ENCODE peak calls at places on chromosome 12, in five cellular contexts. One of them, this sample, is unnamed.

GRCh38 chr12:67716817-67717216 is 68.3 kb downstream of the DYRK2 start:
- DNase-seq in activated B cell treated with CpG ODN at 0.5 μM for 24 hours: no peak
- DNase-seq in GM04503: peak; percentile 74
- DNase-seq in heart right ventricle: no peak
- DNase-seq in GDM1: no peak
- DNase-seq in this sample: no peak

GRCh38 chr12:12807970-12808702 is 5.0 kb upstream of the DDX47 start:
- DNase-seq in GDM1: peak; percentile 9
- DNase-seq in heart right ventricle: peak; percentile 42
- DNase-seq in activated B cell treated with CpG ODN at 0.5 μM for 24 hours: peak; percentile 51
- DNase-seq in GM04503: no peak
- DNase-seq in this sample: peak; percentile 49

GRCh38 chr12:45914090-45914489 is 76.3 kb downstream of the SCAF11 start:
- DNase-seq in activated B cell treated with CpG ODN at 0.5 μM for 24 hours: no peak
- DNase-seq in GDM1: no peak
- DNase-seq in GM04503: peak; percentile 67
- DNase-seq in heart right ventricle: no peak
- DNase-seq in this sample: no peak

GRCh38 chr12:2559931-2560715 is 234.6 kb upstream of the FKBP4 start:
- DNase-seq in heart right ventricle: no peak
- DNase-seq in activated B cell treated with CpG ODN at 0.5 μM for 24 hours: no peak
- DNase-seq in GDM1: no peak
- DNase-seq in GM04503: no peak
- DNase-seq in this sample: no peak

GRCh38 chr12:57250956-57251355 is at the start of gene STAC3:
- DNase-seq in heart right ventricle: no peak
- DNase-seq in activated B cell treated with CpG ODN at 0.5 μM for 24 hours: no peak
- DNase-seq in GM04503: no peak
- DNase-seq in GDM1: no peak
- DNase-seq in this sample: no peak

GRCh38 chr12:80218925-80219714 is 119.8 kb downstream of the OTOGL start:
- DNase-seq in GDM1: no peak
- DNase-seq in activated B cell treated with CpG ODN at 0.5 μM for 24 hours: no peak
- DNase-seq in heart right ventricle: peak; percentile 21
- DNase-seq in GM04503: no peak
- DNase-seq in this sample: no peak

GRCh38 chr12:43638786-43639185 is 86.8 kb upstream of the ADAMTS20 start:
- DNase-seq in activated B cell treated with CpG ODN at 0.5 μM for 24 hours: no peak
- DNase-seq in heart right ventricle: no peak
- DNase-seq in GDM1: no peak
- DNase-seq in GM04503: no peak
- DNase-seq in this sample: no peak

GRCh38 chr12:80460972-80461371 is 16.9 kb downstream of the PTPRQ start:
- DNase-seq in GM04503: no peak
- DNase-seq in heart right ventricle: no peak
- DNase-seq in GDM1: no peak
- DNase-seq in activated B cell treated with CpG ODN at 0.5 μM for 24 hours: no peak
- DNase-seq in this sample: no peak

GRCh38 chr12:104951759-104952509 is 6.2 kb downstream of the SLC41A2 start:
- DNase-seq in GM04503: no peak
- DNase-seq in activated B cell treated with CpG ODN at 0.5 μM for 24 hours: no peak
- DNase-seq in heart right ventricle: no peak
- DNase-seq in GDM1: no peak
- DNase-seq in this sample: no peak

GRCh38 chr12:88113871-88114270 is 28.0 kb downstream of the CEP290 start:
- DNase-seq in GM04503: no peak
- DNase-seq in GDM1: no peak
- DNase-seq in heart right ventricle: no peak
- DNase-seq in activated B cell treated with CpG ODN at 0.5 μM for 24 hours: no peak
- DNase-seq in this sample: no peak

GRCh38 chr12:94792690-94793089 is 142.3 kb upstream of the TMCC3 start:
- DNase-seq in heart right ventricle: no peak
- DNase-seq in GDM1: no peak
- DNase-seq in GM04503: no peak
- DNase-seq in activated B cell treated with CpG ODN at 0.5 μM for 24 hours: no peak
- DNase-seq in this sample: peak; percentile 53

GRCh38 chr12:68451261-68452091 is 119.3 kb upstream of the MDM1 start:
- DNase-seq in GDM1: peak; percentile 28
- DNase-seq in activated B cell treated with CpG ODN at 0.5 μM for 24 hours: peak; percentile 22
- DNase-seq in GM04503: peak; percentile 84
- DNase-seq in heart right ventricle: no peak
- DNase-seq in this sample: no peak

GRCh38 chr12:91851741-91852477 is 293.7 kb downstream of the BTG1 start:
- DNase-seq in GDM1: no peak
- DNase-seq in GM04503: no peak
- DNase-seq in heart right ventricle: no peak
- DNase-seq in activated B cell treated with CpG ODN at 0.5 μM for 24 hours: no peak
- DNase-seq in this sample: no peak

GRCh38 chr12:122989874-122990400 is 9.5 kb downstream of the ARL6IP4 start:
- DNase-seq in heart right ventricle: no peak
- DNase-seq in GM04503: no peak
- DNase-seq in GDM1: no peak
- DNase-seq in activated B cell treated with CpG ODN at 0.5 μM for 24 hours: no peak
- DNase-seq in this sample: no peak

GRCh38 chr12:113748707-113749432 is 217.3 kb downstream of the RBM19 start:
- DNase-seq in heart right ventricle: no peak
- DNase-seq in GM04503: no peak
- DNase-seq in activated B cell treated with CpG ODN at 0.5 μM for 24 hours: no peak
- DNase-seq in GDM1: no peak
- DNase-seq in this sample: no peak

GRCh38 chr12:85865905-85866304 is 8.2 kb upstream of the NTS start:
- DNase-seq in GDM1: no peak
- DNase-seq in GM04503: no peak
- DNase-seq in activated B cell treated with CpG ODN at 0.5 μM for 24 hours: no peak
- DNase-seq in heart right ventricle: peak; percentile 23
- DNase-seq in this sample: no peak

GRCh38 chr12:25422241-25422640 is 130.8 kb downstream of the LMNTD1 start:
- DNase-seq in GM04503: no peak
- DNase-seq in activated B cell treated with CpG ODN at 0.5 μM for 24 hours: no peak
- DNase-seq in heart right ventricle: no peak
- DNase-seq in GDM1: no peak
- DNase-seq in this sample: no peak